ENCODE peak calls at places on chromosomes 6 and 20, in eight cellular contexts. One of them, this sample, is unnamed.
A peak's percentile ranks its signal among the peaks of the same experiment; 100 is the strongest.

GRCh38 chr6:168355716-168356522 is 36.3 kb upstream of the DACT2 start:
- DNase-seq in T-helper 17 cell: no peak
- DNase-seq in GF-D8: no peak
- DNase-seq in CD8-positive, alpha-beta T cell: no peak
- DNase-seq in neuronal stem cell: peak; percentile 29
- DNase-seq in C1 segment of cervical spinal cord: peak; percentile 17
- DNase-seq in SIG-M5: no peak
- DNase-seq in GM13977: no peak
- DNase-seq in this sample: no peak

GRCh38 chr20:45998761-45999160 is 9.9 kb upstream of the MMP9 start:
- DNase-seq in GM13977: no peak
- DNase-seq in GF-D8: no peak
- DNase-seq in SIG-M5: peak; percentile 66
- DNase-seq in C1 segment of cervical spinal cord: no peak
- DNase-seq in T-helper 17 cell: no peak
- DNase-seq in neuronal stem cell: no peak
- DNase-seq in CD8-positive, alpha-beta T cell: no peak
- DNase-seq in this sample: no peak

GRCh38 chr6:82712826-82713225 is 349.2 kb downstream of the TPBG start:
- DNase-seq in GM13977: peak; percentile 32
- DNase-seq in CD8-positive, alpha-beta T cell: no peak
- DNase-seq in T-helper 17 cell: no peak
- DNase-seq in neuronal stem cell: no peak
- DNase-seq in GF-D8: no peak
- DNase-seq in C1 segment of cervical spinal cord: no peak
- DNase-seq in SIG-M5: no peak
- DNase-seq in this sample: no peak

GRCh38 chr20:18188446-18188845 is 50.8 kb downstream of the KAT14 start:
- DNase-seq in C1 segment of cervical spinal cord: no peak
- DNase-seq in T-helper 17 cell: no peak
- DNase-seq in neuronal stem cell: no peak
- DNase-seq in CD8-positive, alpha-beta T cell: no peak
- DNase-seq in GM13977: no peak
- DNase-seq in SIG-M5: no peak
- DNase-seq in GF-D8: no peak
- DNase-seq in this sample: peak; percentile 14

GRCh38 chr6:90074161-90074560 is 179.9 kb downstream of the GJA10 start:
- DNase-seq in C1 segment of cervical spinal cord: no peak
- DNase-seq in neuronal stem cell: no peak
- DNase-seq in SIG-M5: no peak
- DNase-seq in GF-D8: no peak
- DNase-seq in CD8-positive, alpha-beta T cell: no peak
- DNase-seq in T-helper 17 cell: no peak
- DNase-seq in GM13977: no peak
- DNase-seq in this sample: peak; percentile 45

GRCh38 chr6:167893416-167893815 is 66.7 kb downstream of the AFDN start:
- DNase-seq in GF-D8: no peak
- DNase-seq in SIG-M5: no peak
- DNase-seq in neuronal stem cell: no peak
- DNase-seq in GM13977: no peak
- DNase-seq in CD8-positive, alpha-beta T cell: no peak
- DNase-seq in C1 segment of cervical spinal cord: no peak
- DNase-seq in T-helper 17 cell: no peak
- DNase-seq in this sample: peak; percentile 43

GRCh38 chr6:28225056-28225834 is at the start of gene ZSCAN9:
- DNase-seq in C1 segment of cervical spinal cord: peak; percentile 52
- DNase-seq in T-helper 17 cell: no peak
- DNase-seq in GF-D8: peak; percentile 16
- DNase-seq in GM13977: peak; percentile 75
- DNase-seq in SIG-M5: no peak
- DNase-seq in CD8-positive, alpha-beta T cell: peak; percentile 47
- DNase-seq in neuronal stem cell: peak; percentile 84
- DNase-seq in this sample: peak; percentile 88

GRCh38 chr6:2205396-2205795 is 40.0 kb downstream of the GMDS start:
- DNase-seq in C1 segment of cervical spinal cord: no peak
- DNase-seq in GM13977: no peak
- DNase-seq in SIG-M5: no peak
- DNase-seq in T-helper 17 cell: no peak
- DNase-seq in GF-D8: no peak
- DNase-seq in neuronal stem cell: no peak
- DNase-seq in CD8-positive, alpha-beta T cell: no peak
- DNase-seq in this sample: no peak

GRCh38 chr20:4922186-4922585 is 79.1 kb downstream of the SLC23A2 start:
- DNase-seq in SIG-M5: no peak
- DNase-seq in GM13977: no peak
- DNase-seq in T-helper 17 cell: no peak
- DNase-seq in neuronal stem cell: no peak
- DNase-seq in C1 segment of cervical spinal cord: no peak
- DNase-seq in GF-D8: no peak
- DNase-seq in CD8-positive, alpha-beta T cell: no peak
- DNase-seq in this sample: no peak

GRCh38 chr6:160088069-160088773 is 33.4 kb upstream of the SLC22A1 start:
- DNase-seq in SIG-M5: no peak
- DNase-seq in CD8-positive, alpha-beta T cell: no peak
- DNase-seq in C1 segment of cervical spinal cord: peak; percentile 6
- DNase-seq in neuronal stem cell: peak; percentile 23
- DNase-seq in T-helper 17 cell: no peak
- DNase-seq in GM13977: no peak
- DNase-seq in GF-D8: no peak
- DNase-seq in this sample: peak; percentile 71

GRCh38 chr6:66662196-66662595 is 955.2 kb upstream of the EYS start:
- DNase-seq in neuronal stem cell: no peak
- DNase-seq in GF-D8: no peak
- DNase-seq in GM13977: no peak
- DNase-seq in C1 segment of cervical spinal cord: no peak
- DNase-seq in T-helper 17 cell: no peak
- DNase-seq in CD8-positive, alpha-beta T cell: no peak
- DNase-seq in SIG-M5: no peak
- DNase-seq in this sample: peak; percentile 3

GRCh38 chr6:48136856-48137255 is 25.9 kb upstream of the PTCHD4 start:
- DNase-seq in GF-D8: no peak
- DNase-seq in GM13977: no peak
- DNase-seq in neuronal stem cell: no peak
- DNase-seq in CD8-positive, alpha-beta T cell: no peak
- DNase-seq in C1 segment of cervical spinal cord: no peak
- DNase-seq in T-helper 17 cell: no peak
- DNase-seq in SIG-M5: no peak
- DNase-seq in this sample: peak; percentile 60

GRCh38 chr6:11675610-11676009 is 103.0 kb downstream of the ADTRP start:
- DNase-seq in C1 segment of cervical spinal cord: no peak
- DNase-seq in SIG-M5: no peak
- DNase-seq in GF-D8: no peak
- DNase-seq in GM13977: no peak
- DNase-seq in CD8-positive, alpha-beta T cell: no peak
- DNase-seq in neuronal stem cell: no peak
- DNase-seq in T-helper 17 cell: no peak
- DNase-seq in this sample: no peak

GRCh38 chr6:5435449-5435848 is 174.1 kb downstream of the FARS2 start:
- DNase-seq in GF-D8: no peak
- DNase-seq in CD8-positive, alpha-beta T cell: no peak
- DNase-seq in GM13977: no peak
- DNase-seq in C1 segment of cervical spinal cord: no peak
- DNase-seq in T-helper 17 cell: no peak
- DNase-seq in SIG-M5: no peak
- DNase-seq in neuronal stem cell: no peak
- DNase-seq in this sample: peak; percentile 77

GRCh38 chr6:109373762-109374161 is 8.5 kb downstream of the CD164 start:
- DNase-seq in GF-D8: no peak
- DNase-seq in C1 segment of cervical spinal cord: no peak
- DNase-seq in GM13977: peak; percentile 44
- DNase-seq in SIG-M5: no peak
- DNase-seq in CD8-positive, alpha-beta T cell: no peak
- DNase-seq in T-helper 17 cell: no peak
- DNase-seq in neuronal stem cell: no peak
- DNase-seq in this sample: no peak